ENCODE peak calls at places on chromosomes 12 and 14, in ten cellular contexts. C is ovary; I is neural progenitor cell; R is colonic mucosa; E is GM12878; J is CD8-positive, alpha-beta T cell; Z is mammary epithelial cell; P is left ventricle myocardium inferior; S is CD8-positive, alpha-beta memory T cell; N is left lung. B is an unnamed sample. For H3K36me3, the result is how much of the 10 kb centered on the place peaks cover.

GRCh38 chr12:57751432-57751787 is 700 bp downstream of the CDK4 start:
- DNase-seq in C (no peak), I (no peak), R (no peak), E (no peak), J (no peak), Z (no peak), P (no peak), S (no peak), N (no peak), B (no peak)

GRCh38 chr12:124172646-124173045 is 122.2 kb upstream of the RFLNA start:
- DNase-seq in C (no peak), I (no peak), R (no peak), E (no peak), J (no peak), Z (peak), P (no peak), S (no peak), N (no peak), B (no peak)

GRCh38 chr14:102584871-102585869 is 7.3 kb upstream of the RCOR1 start:
- DNase-seq in C (no peak), I (peak), R (peak), E (no peak), J (no peak), Z (no peak), P (no peak), S (no peak), N (no peak), B (peak)

GRCh38 chr12:26052652-26053051 is 72.2 kb downstream of the BHLHE41 start:
- DNase-seq in C (no peak), I (no peak), R (no peak), E (no peak), J (no peak), Z (peak), P (no peak), S (no peak), N (no peak), B (no peak)

GRCh38 chr14:50451854-50452253 is 55.2 kb upstream of the CDKL1 start:
- DNase-seq in C (no peak), I (no peak), R (no peak), E (no peak), J (no peak), Z (no peak), P (no peak), S (no peak), N (no peak), B (no peak)

GRCh38 chr12:14892726-14893442 is 7.2 kb upstream of the MGP start:
- DNase-seq in C (peak), I (peak), R (no peak), E (no peak), J (no peak), Z (no peak), P (no peak), S (no peak), N (no peak), B (no peak)

GRCh38 chr12:45040977-45041376 is 9.9 kb downstream of the DBX2 start:
- DNase-seq in C (no peak), I (no peak), R (no peak), E (no peak), J (no peak), Z (no peak), P (no peak), S (no peak), N (no peak), B (no peak)

GRCh38 chr14:43215524-43215923 is 1291.6 kb downstream of the FSCB start:
- DNase-seq in C (no peak), I (no peak), R (no peak), E (no peak), J (no peak), Z (no peak), P (no peak), S (no peak), N (no peak), B (no peak)

GRCh38 chr14:35333797-35334743 is 41.9 kb downstream of the PSMA6 start:
- DNase-seq in C (no peak), I (no peak), R (no peak), E (no peak), J (no peak), Z (no peak), P (no peak), S (peak), N (no peak), B (no peak)

GRCh38 chr12:69570545-69571399 is 14.5 kb upstream of the CCT2 start:
- DNase-seq in C (peak), I (peak), R (peak), E (peak), J (peak), Z (peak), P (no peak), S (peak), N (no peak), B (no peak)

GRCh38 chr14:78764240-78764639 is 594.1 kb downstream of the NRXN3 start:
- DNase-seq in C (no peak), I (no peak), R (no peak), E (no peak), J (no peak), Z (peak), P (no peak), S (no peak), N (no peak), B (no peak)

GRCh38 chr12:32755654-32756475 is at the start of gene YARS2:
- DNase-seq in C (peak), I (peak), R (peak), E (peak), J (peak), Z (peak), P (peak), S (peak), N (peak), B (peak)

GRCh38 chr14:41873379-41874034 is 266.8 kb downstream of the LRFN5 start:
- DNase-seq in C (no peak), I (no peak), R (no peak), E (no peak), J (no peak), Z (no peak), P (no peak), S (no peak), N (no peak), B (no peak)

GRCh38 chr12:25811656-25812126 is 146.8 kb upstream of the RASSF8 start:
- DNase-seq in C (no peak), I (no peak), R (no peak), E (peak), J (no peak), Z (peak), P (no peak), S (no peak), N (no peak), B (no peak)

GRCh38 chr12:66552753-66553152 is 126.1 kb downstream of the GRIP1 start:
- DNase-seq in C (no peak), I (no peak), R (no peak), E (no peak), J (no peak), Z (peak), P (no peak), S (no peak), N (no peak), B (no peak)

GRCh38 chr14:21090194-21090939 is 8.1 kb downstream of the ZNF219 start:
- DNase-seq in C (no peak), I (peak), R (peak), E (no peak), J (no peak), Z (no peak), P (no peak), S (peak), N (no peak), B (peak)

GRCh38 chr12:45671254-45671653 is 58.3 kb upstream of the ARID2 start:
- DNase-seq in C (no peak), I (no peak), R (no peak), E (no peak), J (no peak), Z (no peak), P (no peak), S (no peak), N (no peak), B (no peak)

GRCh38 chr12:62625238-62625637 is 158.6 kb downstream of the MON2 start:
- DNase-seq in C (no peak), I (no peak), R (no peak), E (no peak), J (no peak), Z (no peak), P (no peak), S (no peak), N (no peak), B (no peak)

GRCh38 chr14:105173901-105174894 is 5.6 kb upstream of the JAG2 start:
- DNase-seq in C (no peak), I (no peak), R (no peak), E (no peak), J (no peak), Z (no peak), P (no peak), S (peak), N (no peak), B (peak)

GRCh38 chr12:575129-575502 is 88.1 kb downstream of the NINJ2 start:
- DNase-seq in C (no peak), I (no peak), R (no peak), E (no peak), J (no peak), Z (peak), P (no peak), S (no peak), N (no peak), B (no peak)

GRCh38 chr12:80168936-80169335 is 69.6 kb downstream of the OTOGL start:
- DNase-seq in C (no peak), I (no peak), R (no peak), E (no peak), J (no peak), Z (no peak), P (no peak), S (no peak), N (no peak), B (no peak)

GRCh38 chr14:96264850-96265249 is 8.8 kb downstream of the BDKRB1 start:
- DNase-seq in C (no peak), I (peak), R (no peak), E (no peak), J (no peak), Z (no peak), P (no peak), S (no peak), N (no peak), B (peak)

GRCh38 chr12:107545737-107546363 is 139.7 kb upstream of the PWP1 start:
- DNase-seq in C (no peak), I (no peak), R (no peak), E (no peak), J (no peak), Z (no peak), P (no peak), S (no peak), N (no peak), B (no peak)

GRCh38 chr14:38958589-38958988 is 144.4 kb downstream of the SEC23A start:
- DNase-seq in C (no peak), I (no peak), R (no peak), E (no peak), J (no peak), Z (no peak), P (no peak), S (no peak), N (no peak), B (no peak)

GRCh38 chr14:64952598-64953309 is 10.2 kb upstream of the GPX2 start:
- DNase-seq in C (no peak), I (peak), R (no peak), E (peak), J (no peak), Z (no peak), P (no peak), S (no peak), N (no peak), B (no peak)

GRCh38 chr14:84028205-84028604 is 1501.7 kb upstream of the FLRT2 start:
- DNase-seq in C (no peak), I (no peak), R (no peak), E (no peak), J (no peak), Z (no peak), P (no peak), S (no peak), N (no peak), B (no peak)

GRCh38 chr14:65200454-65200853 is 98.1 kb upstream of the MAX start:
- DNase-seq in C (no peak), I (no peak), R (no peak), E (no peak), J (no peak), Z (no peak), P (no peak), S (no peak), N (no peak), B (no peak)

GRCh38 chr14:105281354-105282097 is 19.3 kb downstream of the BRF1 start:
- DNase-seq in C (no peak), I (peak), R (no peak), E (no peak), J (no peak), Z (peak), P (no peak), S (no peak), N (no peak), B (peak)

GRCh38 chr14:53952533-53952932 is 4.1 kb downstream of the BMP4 start:
- DNase-seq in C (peak), I (peak), R (peak), E (no peak), J (no peak), Z (no peak), P (no peak), S (no peak), N (no peak), B (no peak)

GRCh38 chr12:232731-233614 is 19.0 kb upstream of the SLC6A12 start:
- DNase-seq in C (no peak), I (no peak), R (no peak), E (no peak), J (no peak), Z (no peak), P (no peak), S (no peak), N (no peak), B (no peak)

GRCh38 chr12:95115641-95116040 is 42.2 kb upstream of the NR2C1 start:
- DNase-seq in C (no peak), I (no peak), R (no peak), E (no peak), J (no peak), Z (peak), P (no peak), S (no peak), N (no peak), B (no peak)

GRCh38 chr12:22100952-22101748 is 55.1 kb downstream of the CMAS start:
- DNase-seq in C (peak), I (peak), R (peak), E (peak), J (no peak), Z (peak), P (no peak), S (peak), N (peak), B (no peak)

GRCh38 chr12:52032431-52032796 is 18.8 kb upstream of the NR4A1 start:
- DNase-seq in C (peak), I (no peak), R (peak), E (no peak), J (no peak), Z (peak), P (peak), S (no peak), N (peak), B (peak)

GRCh38 chr12:95918194-95918993 is 24.0 kb downstream of the CCDC38 start:
- DNase-seq in C (peak), I (peak), R (peak), E (no peak), J (no peak), Z (peak), P (no peak), S (peak), N (no peak), B (no peak)

GRCh38 chr14:94161087-94161486 is 13.0 kb upstream of the PPP4R4 start:
- DNase-seq in C (no peak), I (no peak), R (no peak), E (no peak), J (no peak), Z (no peak), P (no peak), S (no peak), N (no peak), B (no peak)
- H3K36me3 ChIP-seq in C (under half), I (under half), R (under half), E (under half), J (under half), Z (under half), P (under half), S (under half), N (under half), B (under half)

GRCh38 chr14:67343601-67344230 is 15.9 kb downstream of the ATP6V1D start:
- DNase-seq in C (no peak), I (no peak), R (no peak), E (no peak), J (no peak), Z (peak), P (no peak), S (no peak), N (no peak), B (no peak)

DNA sequence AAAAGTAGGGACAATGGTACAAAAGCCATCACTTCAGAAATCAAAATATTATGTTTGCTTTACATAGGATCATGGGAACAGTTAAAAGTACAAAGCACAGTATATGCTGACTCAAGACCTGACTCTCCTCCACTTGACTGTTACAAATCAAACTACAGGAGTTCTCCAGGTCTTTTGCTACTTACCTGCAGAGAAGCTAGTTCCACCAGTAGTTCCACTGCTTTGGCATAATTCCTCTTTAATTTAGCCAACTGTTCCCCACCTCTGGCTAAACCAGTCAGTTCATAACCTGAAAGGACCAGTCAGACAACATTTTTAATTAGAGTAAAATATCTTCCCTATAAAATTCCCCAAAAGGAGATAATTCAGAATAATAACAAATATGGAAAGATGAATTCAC is 14.0 kb downstream of the ATP6V1D start:
- DNase-seq in C (no peak), I (no peak), R (no peak), E (no peak), J (no peak), Z (no peak), P (no peak), S (no peak), N (no peak), B (no peak)
- H3K36me3 ChIP-seq in C (under half), I (under half), R (under half), E (under half), J (under half), Z (under half), P (half or more), S (under half), N (under half), B (under half)

GRCh38 chr14:23030936-23031335 is 3.8 kb downstream of the PSMB5 start:
- DNase-seq in C (no peak), I (no peak), R (no peak), E (no peak), J (no peak), Z (no peak), P (no peak), S (no peak), N (no peak), B (no peak)
- H3K36me3 ChIP-seq in C (under half), I (under half), R (under half), E (under half), J (under half), Z (under half), P (half or more), S (under half), N (under half), B (under half)

GRCh38 chr12:105104762-105105161 is 2.8 kb upstream of the WASHC4 start:
- DNase-seq in C (no peak), I (no peak), R (no peak), E (no peak), J (no peak), Z (no peak), P (no peak), S (no peak), N (no peak), B (no peak)
- H3K36me3 ChIP-seq in C (under half), I (under half), R (under half), E (under half), J (under half), Z (under half), P (under half), S (under half), N (under half), B (under half)

DNA sequence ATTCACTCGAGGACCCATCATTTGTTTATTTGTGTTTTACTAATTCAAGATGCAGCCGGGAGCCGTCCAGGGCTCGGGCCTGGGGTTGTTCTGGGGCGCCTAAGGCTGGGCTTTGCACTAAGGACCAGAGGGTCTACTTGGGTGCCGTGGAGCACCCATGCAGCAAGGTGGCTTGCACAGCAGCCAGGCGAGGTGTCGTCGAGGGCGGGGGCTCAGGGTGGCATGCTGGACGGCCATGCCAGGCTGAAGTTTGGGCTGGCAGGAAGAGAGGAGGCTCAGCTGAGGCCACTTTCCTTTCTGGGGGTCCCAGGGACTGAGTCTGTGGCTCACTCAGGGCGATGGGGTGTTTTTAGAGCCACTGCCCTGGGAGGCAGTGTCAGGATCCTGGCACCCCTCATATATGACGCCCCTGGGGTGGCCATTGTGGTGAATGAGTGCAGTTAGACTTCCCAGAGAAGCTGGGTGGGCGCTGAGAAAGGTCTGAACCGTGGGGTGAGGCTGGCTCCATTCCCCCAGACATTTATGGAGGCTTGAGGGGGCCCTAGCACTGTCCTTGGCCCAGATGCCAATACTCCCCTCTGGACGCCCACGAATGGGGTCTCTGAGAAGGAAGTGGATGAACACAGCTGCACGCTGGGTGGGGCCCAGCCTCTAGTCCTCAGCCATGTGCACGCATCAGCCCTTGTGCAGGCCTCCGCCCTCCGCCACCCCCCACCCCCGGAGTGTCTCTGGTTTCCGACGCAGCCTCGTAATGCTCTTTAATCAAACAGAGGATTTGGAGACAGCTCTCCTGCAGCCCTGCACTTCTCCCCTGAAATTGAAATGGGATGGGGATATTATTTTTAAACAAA is 11.3 kb downstream of the MEG3 start:
- DNase-seq in C (no peak), I (no peak), R (no peak), E (no peak), J (no peak), Z (no peak), P (peak), S (no peak), N (no peak), B (no peak)
- H3K36me3 ChIP-seq in C (under half), I (under half), R (under half), E (under half), J (under half), Z (under half), P (under half), S (under half), N (under half), B (under half)

GRCh38 chr14:59215757-59216156 is 27.3 kb downstream of the DAAM1 start:
- DNase-seq in C (no peak), I (no peak), R (no peak), E (no peak), J (no peak), Z (no peak), P (no peak), S (no peak), N (no peak), B (no peak)

GRCh38 chr14:59217011-59217410 is 28.5 kb downstream of the DAAM1 start:
- DNase-seq in C (no peak), I (no peak), R (no peak), E (no peak), J (no peak), Z (no peak), P (no peak), S (no peak), N (no peak), B (no peak)

GRCh38 chr14:59215353-59215752 is 26.9 kb downstream of the DAAM1 start:
- DNase-seq in C (peak), I (no peak), R (peak), E (no peak), J (no peak), Z (no peak), P (peak), S (no peak), N (peak), B (peak)

GRCh38 chr14:59213368-59214315 is 25.2 kb downstream of the DAAM1 start:
- DNase-seq in C (no peak), I (no peak), R (no peak), E (no peak), J (no peak), Z (no peak), P (no peak), S (no peak), N (no peak), B (no peak)

DNA sequence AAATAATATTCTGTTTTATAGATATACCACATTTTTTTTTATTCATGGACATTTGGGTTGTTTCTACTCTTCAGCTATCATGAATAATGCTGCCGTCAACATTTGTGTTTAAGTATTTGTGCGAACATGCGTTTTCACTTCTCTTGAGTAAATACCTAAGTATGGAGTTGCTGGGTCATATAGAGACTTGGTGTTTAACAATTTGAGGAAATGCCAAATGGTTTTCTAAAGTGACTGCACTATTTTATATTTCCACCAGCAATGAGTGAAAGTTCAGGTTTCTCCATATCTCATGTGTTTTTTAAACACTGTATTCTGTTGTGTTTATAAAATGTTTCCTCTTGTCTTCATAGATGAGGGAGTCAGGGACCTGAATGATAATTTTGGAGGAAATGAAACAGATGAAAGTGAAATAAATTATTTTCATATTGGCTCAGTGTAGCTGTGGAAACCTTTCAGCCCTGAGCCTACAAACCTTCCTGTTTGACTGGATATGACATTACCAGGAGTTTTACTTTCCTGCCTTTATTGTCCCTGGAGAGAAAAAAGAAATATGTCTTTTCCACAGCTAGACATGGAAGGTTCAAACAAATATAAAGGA is 26.3 kb downstream of the DAAM1 start:
- DNase-seq in C (no peak), I (no peak), R (no peak), E (peak), J (no peak), Z (no peak), P (no peak), S (no peak), N (no peak), B (no peak)
- H3K36me3 ChIP-seq in C (under half), I (under half), R (under half), E (under half), J (under half), Z (under half), P (under half), S (under half), N (under half), B (under half)

B was measured in mucosa of descending colon.